ENCODE peak calls at places on chromosomes 16 and 17, in four cellular contexts. E is colonic mucosa, O is choroid plexus epithelial cell, L is HCT116. F is an unnamed sample.
A peak's percentile ranks its signal among the peaks of the same experiment; 100 is the strongest.

GRCh38 chr16:54633943-54634362 is 296.7 kb upstream of the IRX5 start:
- DNase-seq in E (no peak), L (peak; percentile 39), O (peak; percentile 16), F (no peak)

GRCh38 chr16:972316-973002 is 1.7 kb upstream of the LMF1 start:
- DNase-seq in E (no peak), O (no peak), L (no peak), F (no peak)

GRCh38 chr16:25157476-25157875 is 45.9 kb downstream of the LCMT1 start:
- DNase-seq in L (no peak), E (no peak), O (no peak), F (no peak)

GRCh38 chr17:63249256-63250006 is 196.7 kb downstream of the CYB561 start:
- DNase-seq in E (no peak), L (no peak), O (peak; percentile 42), F (no peak)

GRCh38 chr17:4565209-4566141 is 5.1 kb upstream of the GGT6 start:
- DNase-seq in L (peak; percentile 84), O (peak; percentile 88), E (peak; percentile 82), F (peak; percentile 78)

GRCh38 chr16:87723224-87723619 is 42.6 kb downstream of the KLHDC4 start:
- DNase-seq in L (no peak), E (no peak), O (peak; percentile 88), F (peak; percentile 63)

GRCh38 chr17:1347681-1348318 is 52.2 kb downstream of the YWHAE start:
- DNase-seq in O (peak; percentile 74), L (no peak), E (peak; percentile 62), F (no peak)

GRCh38 chr17:48961516-48962233 is 6.7 kb downstream of the GIP start:
- DNase-seq in L (no peak), O (peak; percentile 52), E (no peak), F (no peak)

GRCh38 chr16:87062569-87063442 is 254.4 kb downstream of the C16orf95 start:
- DNase-seq in E (peak; percentile 61), L (peak; percentile 62), O (peak; percentile 86), F (peak; percentile 79)

GRCh38 chr17:28247671-28248556 is 71.1 kb upstream of the TMEM97 start:
- DNase-seq in L (no peak), E (no peak), O (no peak), F (no peak)

GRCh38 chr16:75103994-75104393 is 12.6 kb downstream of the LDHD start:
- DNase-seq in L (no peak), E (no peak), O (no peak), F (no peak)

GRCh38 chr17:81927145-81927652 is 336 bp downstream of the MAFG start:
- DNase-seq in E (no peak), O (no peak), L (no peak), F (no peak)

GRCh38 chr17:67360880-67361279 is 5.5 kb downstream of the PSMD12 start:
- DNase-seq in O (no peak), E (no peak), L (no peak), F (no peak)

GRCh38 chr16:89024546-89024945 is 47.5 kb upstream of the CBFA2T3 start:
- DNase-seq in L (no peak), E (no peak), O (no peak), F (no peak)

GRCh38 chr16:9665851-9666271 is 516.4 kb downstream of the GRIN2A start:
- DNase-seq in E (peak; percentile 52), O (no peak), L (peak; percentile 34), F (no peak)

GRCh38 chr16:25256821-25257503 is 683 bp downstream of the ZKSCAN2 start:
- DNase-seq in L (no peak), E (peak; percentile 24), O (peak; percentile 31), F (no peak)

GRCh38 chr17:21679256-21680146 is 12.8 kb upstream of the KCNJ18 start:
- DNase-seq in E (no peak), O (no peak), L (no peak), F (no peak)

GRCh38 chr16:11139624-11140375 is 116.2 kb downstream of the SOCS1 start:
- DNase-seq in E (no peak), O (no peak), L (peak; percentile 13), F (no peak)

GRCh38 chr17:37100231-37100630 is 151.5 kb downstream of the AATF start:
- DNase-seq in O (peak; percentile 41), L (no peak), E (no peak), F (no peak)

GRCh38 chr16:83533193-83533592 is 274.6 kb upstream of the HSBP1 start:
- DNase-seq in E (no peak), O (peak; percentile 17), L (no peak), F (no peak)

GRCh38 chr17:40265337-40265736 is 22.3 kb upstream of the CDC6 start:
- DNase-seq in E (no peak), O (no peak), L (no peak), F (no peak)

GRCh38 chr17:34139996-34140395 is 115.1 kb upstream of the CCL2 start:
- DNase-seq in E (no peak), L (no peak), O (no peak), F (no peak)

GRCh38 chr17:18043491-18043890 is 4.3 kb downstream of the GID4 start:
- DNase-seq in O (peak; percentile 53), L (peak; percentile 12), E (no peak), F (no peak)

GRCh38 chr17:68624381-68624780 is 23.2 kb upstream of the FAM20A start:
- DNase-seq in L (no peak), O (no peak), E (no peak), F (no peak)

GRCh38 chr17:45854209-45854608 is 9.5 kb downstream of the SPPL2C start:
- DNase-seq in L (no peak), O (no peak), E (no peak), F (no peak)

GRCh38 chr17:43351686-43352085 is 47.1 kb upstream of the ARL4D start:
- DNase-seq in O (no peak), L (no peak), E (no peak), F (no peak)

GRCh38 chr16:31507617-31507928 is 618 bp downstream of the RUSF1 start:
- DNase-seq in L (no peak), O (no peak), E (no peak), F (peak; percentile 36)

GRCh38 chr16:2365895-2366294 is 25.4 kb upstream of the ABCA3 start:
- DNase-seq in O (peak; percentile 79), L (no peak), E (no peak), F (no peak)

GRCh38 chr17:34391241-34391640 is 28.2 kb upstream of the CCL1 start:
- DNase-seq in O (no peak), L (no peak), E (no peak), F (peak; percentile 19)

GRCh38 chr17:50087246-50087911 is 7.8 kb upstream of the PDK2 start:
- DNase-seq in O (peak; percentile 83), L (peak; percentile 57), E (peak; percentile 77), F (peak; percentile 74)

GRCh38 chr17:78431692-78431958 is 53.2 kb downstream of the PGS1 start:
- DNase-seq in L (no peak), E (no peak), O (no peak), F (no peak)

GRCh38 chr16:75254359-75254837 is 3.0 kb upstream of the BCAR1 start:
- DNase-seq in L (no peak), O (peak; percentile 75), E (peak; percentile 76), F (no peak)

GRCh38 chr16:75580-76501 is 2.2 kb upstream of the MPG start:
- DNase-seq in O (peak; percentile 85), L (no peak), E (peak; percentile 63), F (no peak)

GRCh38 chr17:35554668-35555067 is 6.0 kb downstream of the SLFN14 start:
- DNase-seq in O (no peak), L (no peak), E (no peak), F (peak; percentile 44)

GRCh38 chr17:8109669-8110455 is 8.5 kb downstream of the ALOXE3 start:
- DNase-seq in L (no peak), E (peak; percentile 75), O (no peak), F (peak; percentile 73)

GRCh38 chr17:8110907-8111306 is 7.4 kb downstream of the ALOXE3 start:
- DNase-seq in O (no peak), E (no peak), L (no peak), F (no peak)

GRCh38 chr17:8105957-8106398 is 12.3 kb downstream of the ALOXE3 start:
- DNase-seq in O (no peak), E (no peak), L (no peak), F (peak; percentile 34)

GRCh38 chr17:8108972-8109668 is 9.2 kb downstream of the ALOXE3 start:
- DNase-seq in O (no peak), E (no peak), L (no peak), F (no peak)

DNA sequence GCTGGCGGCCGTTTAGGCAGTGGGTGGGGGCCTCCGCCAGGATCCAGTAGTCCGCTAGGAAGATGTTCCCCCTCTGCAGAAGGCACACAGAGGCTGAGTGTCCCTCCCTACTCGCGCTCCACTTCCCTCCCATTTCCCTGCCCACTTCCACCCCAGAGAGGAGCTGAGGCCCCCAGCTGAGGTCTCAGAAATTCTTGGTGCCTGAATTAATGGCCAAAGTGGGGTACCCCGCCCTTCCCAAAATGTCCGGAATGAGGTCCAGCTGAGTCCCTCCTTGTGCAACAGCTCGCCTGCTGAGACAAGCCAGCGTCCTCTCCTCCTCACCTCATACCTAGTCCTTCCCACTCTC is 7.9 kb downstream of the ALOXE3 start:
- DNase-seq in L (no peak), E (no peak), O (no peak), F (no peak)
- H3K4me3 ChIP-seq in L (no peak overlapping the region), E (no peak overlapping the region), O (no peak overlapping the region), F (no peak overlapping the region)

GRCh38 chr16:78007121-78007520 is 15.2 kb upstream of the CLEC3A start:
- DNase-seq in O (no peak), E (no peak), L (no peak), F (no peak)

GRCh38 chr16:78004501-78004900 is 17.8 kb upstream of the CLEC3A start:
- DNase-seq in O (no peak), L (no peak), E (no peak), F (no peak)

GRCh38 chr16:78002915-78003538 is 19.3 kb upstream of the CLEC3A start:
- DNase-seq in O (peak; percentile 95), E (peak; percentile 87), L (peak; percentile 91), F (peak; percentile 91)

GRCh38 chr16:78005881-78006280 is 16.5 kb upstream of the CLEC3A start:
- DNase-seq in O (no peak), E (no peak), L (peak; percentile 16), F (peak; percentile 21)
- TF ChIP-seq CTCF in O (peak; percentile 31), E (no peak), L (peak; percentile 19), F (peak; percentile 47)

DNA sequence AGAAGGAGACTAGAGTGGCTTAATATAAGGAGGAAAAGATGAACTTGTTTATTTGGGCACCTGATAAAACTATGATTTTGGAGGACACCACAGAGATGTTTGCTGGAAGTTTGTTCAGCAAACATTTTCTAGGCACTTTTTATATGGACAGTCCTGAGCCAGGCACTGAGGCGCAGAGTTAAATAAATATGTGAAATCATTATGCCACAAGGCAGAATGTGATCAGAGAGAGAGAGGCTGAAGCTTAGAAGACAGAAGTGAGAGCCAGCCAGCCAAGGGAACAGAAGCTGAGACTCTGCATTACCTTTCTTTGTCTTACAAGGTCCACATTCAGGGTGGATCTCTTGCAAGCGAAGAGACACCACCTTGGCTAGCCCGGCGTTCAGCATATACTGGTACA is 21.4 kb downstream of the GTF3C1 start:
- DNase-seq in L (no peak), E (no peak), O (no peak), F (no peak)
- H3K4me3 ChIP-seq in L (no peak overlapping the region), E (no peak overlapping the region), O (no peak overlapping the region), F (no peak overlapping the region)

GRCh38 chr16:47143329-47143676 is 442 bp downstream of the NETO2 start:
- DNase-seq in L (peak; percentile 15), O (peak; percentile 68), E (peak; percentile 55), F (peak; percentile 88)
- TF ChIP-seq CTCF in L (peak; percentile 29), O (peak; percentile 38), E (peak; percentile 51), F (peak; percentile 80)

F was measured in GM12865.